ENCODE peak calls at places on chromosome 11, in eight cellular contexts. W, F, U, Y, Q, E, X and P are unnamed samples.

GRCh38 chr11:120594746-120595145 is 83.2 kb downstream of the GRIK4 start:
- DNase-seq in W (no peak), X (peak), Q (no peak), U (no peak), E (no peak), F (no peak), Y (no peak), P (no peak)

GRCh38 chr11:35800970-35801953 is 138.7 kb downstream of the TRIM44 start:
- DNase-seq in W (no peak), E (no peak), F (no peak), Q (no peak), X (no peak), Y (no peak), U (no peak), P (no peak)

GRCh38 chr11:58726594-58727414 is 4.9 kb downstream of the GLYAT start:
- DNase-seq in E (no peak), Q (no peak), F (peak), W (no peak), X (no peak), Y (no peak), U (no peak), P (no peak)

GRCh38 chr11:45161252-45162063 is 15.0 kb downstream of the PRDM11 start:
- DNase-seq in Q (no peak), E (no peak), U (peak), W (no peak), F (no peak), Y (no peak), X (peak), P (no peak)

GRCh38 chr11:111779118-111779517 is 12.9 kb upstream of the PPP2R1B start:
- DNase-seq in E (no peak), X (no peak), Q (no peak), F (no peak), Y (no peak), U (no peak), W (no peak), P (no peak)

GRCh38 chr11:24406389-24406788 is 90.5 kb upstream of the LUZP2 start:
- DNase-seq in U (no peak), E (no peak), Y (no peak), F (no peak), W (no peak), X (no peak), Q (no peak), P (no peak)

GRCh38 chr11:76665921-76666351 is 4.6 kb downstream of the LRRC32 start:
- DNase-seq in Y (no peak), F (no peak), E (no peak), Q (no peak), W (no peak), U (peak), X (no peak), P (no peak)

GRCh38 chr11:12354750-12355545 is 22.4 kb upstream of the PARVA start:
- DNase-seq in X (no peak), F (no peak), U (no peak), E (no peak), Y (no peak), Q (no peak), W (no peak), P (no peak)

GRCh38 chr11:12179019-12179418 is 68.6 kb downstream of the MICAL2 start:
- DNase-seq in F (no peak), E (no peak), Q (no peak), X (no peak), W (no peak), U (no peak), Y (peak), P (no peak)

GRCh38 chr11:45815747-45816146 is 10.8 kb downstream of the SLC35C1 start:
- DNase-seq in Q (no peak), E (peak), U (no peak), X (no peak), Y (no peak), F (no peak), W (no peak), P (no peak)

GRCh38 chr11:12897390-12897789 is 111.7 kb upstream of the RASSF10 start:
- DNase-seq in W (no peak), F (no peak), Q (no peak), Y (no peak), U (no peak), X (peak), E (no peak), P (no peak)

GRCh38 chr11:130611791-130612251 is 163.4 kb downstream of the ADAMTS15 start:
- DNase-seq in U (no peak), X (no peak), Y (no peak), Q (no peak), E (peak), W (no peak), F (no peak), P (no peak)

GRCh38 chr11:19628018-19628417 is 84.6 kb upstream of the NAV2 start:
- DNase-seq in W (no peak), Y (no peak), E (peak), Q (no peak), U (peak), F (no peak), X (peak), P (no peak)

GRCh38 chr11:115984228-115984627 is 480.0 kb upstream of the CADM1 start:
- DNase-seq in Q (no peak), F (peak), X (no peak), E (no peak), W (no peak), Y (no peak), U (no peak), P (no peak)

GRCh38 chr11:120337133-120337895 is 1.1 kb downstream of the ARHGEF12 start:
- DNase-seq in F (peak), Y (peak), X (peak), U (peak), E (peak), W (peak), Q (no peak), P (no peak)

GRCh38 chr11:122140535-122140934 is 24.5 kb upstream of the BLID start:
- DNase-seq in Y (no peak), U (no peak), W (no peak), X (no peak), E (peak), F (no peak), Q (peak), P (no peak)

GRCh38 chr11:18080451-18080850 is 25.4 kb downstream of the SAAL1 start:
- DNase-seq in Q (no peak), F (no peak), W (no peak), Y (no peak), X (no peak), E (peak), U (no peak), P (no peak)

GRCh38 chr11:113184498-113184897 is 129.9 kb upstream of the TTC12 start:
- DNase-seq in F (no peak), E (peak), X (no peak), U (no peak), Y (no peak), W (no peak), Q (no peak), P (no peak)

GRCh38 chr11:45554230-45554967 is 111.0 kb downstream of the CHST1 start:
- DNase-seq in F (no peak), X (peak), Y (no peak), E (no peak), W (no peak), U (peak), Q (no peak), P (no peak)

GRCh38 chr11:35539781-35540281 is 14.4 kb upstream of the PAMR1 start:
- DNase-seq in Y (no peak), W (no peak), X (peak), E (peak), F (no peak), U (peak), Q (no peak), P (no peak)

GRCh38 chr11:21582791-21583190 is 610.1 kb upstream of the ANO5 start:
- DNase-seq in E (no peak), F (no peak), Q (no peak), Y (no peak), W (no peak), X (no peak), U (no peak), P (no peak)

GRCh38 chr11:70433526-70433925 is 35.2 kb downstream of the CTTN start:
- DNase-seq in F (no peak), Q (no peak), W (no peak), U (no peak), E (no peak), X (no peak), Y (no peak), P (no peak)

GRCh38 chr11:70788247-70789022 is 390.1 kb downstream of the CTTN start:
- DNase-seq in E (peak), F (no peak), W (no peak), U (no peak), Q (peak), Y (no peak), X (no peak), P (no peak)

GRCh38 chr11:117934526-117935307 is 5.5 kb upstream of the TMPRSS13 start:
- DNase-seq in Y (no peak), Q (no peak), U (no peak), F (no peak), E (no peak), X (no peak), W (no peak), P (no peak)

GRCh38 chr11:121459413-121460041 is 6.8 kb upstream of the SORL1-AS1 start:
- DNase-seq in E (no peak), W (no peak), Y (no peak), Q (no peak), F (no peak), X (no peak), U (no peak), P (no peak)

GRCh38 chr11:92388380-92388779 is 163.8 kb downstream of the FAT3 start:
- DNase-seq in F (no peak), E (peak), X (no peak), U (no peak), Q (no peak), W (no peak), Y (no peak), P (no peak)

GRCh38 chr11:115267871-115268270 is 236.3 kb downstream of the CADM1 start:
- DNase-seq in Y (no peak), E (no peak), Q (no peak), W (no peak), F (peak), U (no peak), X (no peak), P (no peak)

GRCh38 chr11:57321388-57321995 is 3.3 kb downstream of the TNKS1BP1 start:
- DNase-seq in X (peak), W (no peak), F (no peak), Q (no peak), U (no peak), E (no peak), Y (no peak), P (no peak)

GRCh38 chr11:16986434-16987204 is 27.6 kb downstream of the PLEKHA7 start:
- DNase-seq in F (peak), U (no peak), X (no peak), W (peak), E (peak), Q (no peak), Y (peak), P (no peak)

GRCh38 chr11:103433380-103433779 is 324.2 kb downstream of the DYNC2H1 start:
- DNase-seq in Q (peak), W (no peak), E (peak), F (no peak), U (no peak), X (no peak), Y (no peak), P (no peak)
- TF ChIP-seq CTCF in Q (no peak), W (no peak), E (peak), F (no peak), U (no peak), X (no peak), Y (no peak), P (no peak)

GRCh38 chr11:10032991-10033390 is 261.0 kb downstream of the SBF2 start:
- DNase-seq in Q (no peak), X (no peak), Y (no peak), E (peak), W (no peak), F (no peak), U (no peak), P (no peak)

GRCh38 chr11:10026514-10026913 is 267.5 kb downstream of the SBF2 start:
- DNase-seq in W (no peak), X (no peak), E (peak), U (no peak), Q (peak), F (no peak), Y (no peak), P (no peak)

GRCh38 chr11:10029386-10030121 is 264.5 kb downstream of the SBF2 start:
- DNase-seq in F (no peak), E (no peak), Q (no peak), Y (no peak), X (no peak), W (no peak), U (no peak), P (no peak)

DNA sequence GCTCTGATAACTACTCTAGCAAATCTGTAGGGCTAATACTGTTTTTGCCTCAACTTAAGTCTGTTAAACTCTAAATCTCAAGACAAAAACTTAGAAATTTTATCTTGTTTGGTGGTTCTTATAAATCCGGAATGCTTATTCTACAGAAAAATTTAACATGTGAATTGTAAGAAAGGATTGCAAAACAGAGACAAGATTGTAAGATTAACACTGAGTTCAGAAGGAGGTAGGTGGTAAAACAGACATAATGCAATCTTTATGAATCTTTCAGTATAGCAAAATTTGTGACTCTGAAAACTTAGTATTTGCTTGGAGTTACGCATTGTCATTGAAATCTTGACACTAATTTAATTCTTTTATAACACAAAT is 263.9 kb downstream of the SBF2 start:
- DNase-seq in X (no peak), Y (no peak), E (no peak), W (no peak), U (no peak), Q (no peak), F (no peak), P (no peak)
- TF ChIP-seq CTCF in X (no peak), Y (no peak), E (no peak), W (no peak), U (no peak), Q (no peak), F (no peak), P (no peak)

GRCh38 chr11:105245781-105246315 is 106.3 kb upstream of the CARD18 start:
- DNase-seq in E (no peak), F (no peak), X (no peak), U (no peak), W (no peak), Q (no peak), Y (no peak), P (no peak)
- TF ChIP-seq CTCF in E (no peak), F (no peak), X (no peak), U (no peak), W (no peak), Q (no peak), Y (no peak), P (no peak)

DNA sequence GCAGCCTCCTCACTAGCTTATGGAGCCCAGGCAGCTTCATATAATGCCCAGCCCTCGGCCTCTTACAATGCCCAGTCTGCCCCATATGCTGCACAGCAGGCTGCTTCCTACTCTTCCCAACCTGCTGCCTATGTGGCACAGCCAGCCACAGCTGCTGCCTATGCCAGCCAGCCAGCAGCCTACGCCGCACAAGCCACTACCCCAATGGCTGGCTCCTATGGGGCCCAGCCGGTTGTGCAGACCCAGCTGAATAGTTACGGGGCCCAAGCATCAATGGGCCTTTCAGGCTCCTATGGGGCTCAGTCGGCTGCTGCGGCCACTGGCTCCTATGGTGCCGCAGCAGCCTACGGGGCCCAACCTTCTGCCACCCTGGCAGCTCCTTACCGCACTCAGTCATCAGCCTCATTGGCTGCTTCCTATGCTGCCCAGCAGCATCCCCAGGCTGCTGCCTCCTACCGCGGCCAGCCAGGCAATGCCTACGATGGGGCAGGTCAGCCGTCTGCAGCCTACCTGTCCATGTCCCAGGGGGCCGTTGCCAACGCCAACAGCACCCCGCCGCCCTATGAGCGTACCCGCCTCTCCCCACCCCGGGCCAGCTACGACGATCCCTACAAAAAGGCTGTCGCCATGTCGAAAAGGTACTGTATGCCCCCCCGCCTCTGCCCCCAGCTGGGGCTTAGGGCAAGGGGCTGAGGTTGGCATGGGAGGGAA is 8.8 kb downstream of the RBM14 start:
- DNase-seq in W (no peak), Y (no peak), X (no peak), U (no peak), Q (no peak), E (no peak), F (no peak), P (no peak)
- TF ChIP-seq CTCF in W (no peak), Y (no peak), X (no peak), U (no peak), Q (no peak), E (no peak), F (no peak), P (no peak)

GRCh38 chr11:134861490-134862107 is 449.6 kb upstream of the B3GAT1 start:
- DNase-seq in F (no peak), Y (no peak), Q (no peak), E (no peak), W (peak), U (no peak), X (no peak), P (no peak)
- TF ChIP-seq CTCF in F (peak), Y (no peak), Q (no peak), E (peak), W (peak), U (no peak), X (no peak), P (peak)

DNA sequence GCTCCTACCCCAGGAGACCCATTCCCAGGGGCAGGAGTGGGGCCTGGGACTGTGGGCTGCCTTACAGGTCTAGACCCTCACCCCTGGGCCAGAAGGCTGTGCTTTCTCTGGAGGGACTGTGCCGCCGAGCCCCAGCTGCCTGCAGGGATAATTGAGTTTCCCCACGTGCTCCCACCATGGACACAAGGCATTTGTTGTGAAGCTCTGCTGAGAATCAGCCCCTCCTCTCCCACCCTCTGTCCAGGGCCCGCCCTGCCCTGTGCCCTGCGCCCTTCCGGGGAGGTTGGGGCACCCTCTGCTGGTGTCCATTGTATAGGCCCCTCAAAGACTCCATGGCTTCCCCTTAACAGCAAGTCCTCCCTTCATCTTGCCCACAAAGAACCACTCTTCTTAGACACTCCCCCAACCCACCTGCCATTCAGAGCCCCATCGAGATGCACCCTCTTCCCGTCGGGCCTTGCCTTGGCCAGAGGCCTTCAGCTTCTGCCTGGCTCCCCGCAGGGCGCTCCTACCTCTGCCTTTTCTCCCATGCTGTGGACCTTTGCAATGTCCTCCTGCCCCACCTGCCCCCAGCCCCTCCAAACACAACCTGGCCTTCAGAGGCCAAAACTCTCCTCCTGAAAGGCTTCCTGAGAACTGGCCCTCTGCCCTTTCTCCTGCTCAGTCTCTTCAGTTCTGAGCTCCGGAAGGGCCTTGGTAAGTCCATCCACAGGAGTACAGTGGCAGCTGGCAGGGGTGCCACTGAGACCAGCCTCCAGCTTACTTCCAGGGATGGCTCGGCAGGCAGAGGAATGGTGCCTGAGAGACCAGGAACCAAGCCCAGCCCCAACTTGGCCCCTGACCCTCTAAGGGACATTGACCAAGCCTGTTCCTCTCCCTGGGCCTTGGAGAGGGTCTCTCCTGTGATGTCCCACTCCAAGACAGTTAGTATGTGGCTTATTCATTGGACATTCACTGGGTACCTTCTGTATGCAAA is 22.4 kb downstream of the DUSP8 start:
- DNase-seq in E (no peak), F (no peak), X (no peak), W (no peak), Y (peak), U (no peak), Q (no peak), P (no peak)
- TF ChIP-seq CTCF in E (no peak), F (no peak), X (no peak), W (no peak), Y (no peak), U (no peak), Q (no peak), P (no peak)

GRCh38 chr11:98260983-98261382 is 759.8 kb upstream of the CNTN5 start:
- DNase-seq in Y (no peak), E (peak), U (no peak), W (no peak), X (no peak), Q (no peak), F (no peak), P (no peak)
- TF ChIP-seq CTCF in Y (no peak), E (peak), U (no peak), W (no peak), X (no peak), Q (no peak), F (no peak), P (peak)